ENCODE peak calls at places on chromosomes 12 and 14, in four cellular contexts. O, G, U and R are unnamed samples. For H3K36me3, the result is how much of the 10 kb centered on the place peaks cover.

GRCh38 chr14:96084796-96085195 is 45.6 kb downstream of the C14orf132 start:
- DNase-seq in U (no peak), O (no peak), G (no peak), R (no peak)

GRCh38 chr12:2319747-2320146 is 267.0 kb downstream of the CACNA1C start:
- DNase-seq in O (no peak), U (no peak), G (no peak), R (peak)

GRCh38 chr12:7959278-7960063 is 23.5 kb upstream of the SLC2A3 start:
- DNase-seq in U (no peak), G (peak), O (peak), R (peak)

GRCh38 chr12:91985002-91985767 is 160.5 kb downstream of the BTG1 start:
- DNase-seq in U (no peak), O (no peak), G (no peak), R (peak)

GRCh38 chr12:112285600-112286401 is 96.4 kb downstream of the HECTD4 start:
- DNase-seq in G (no peak), O (no peak), U (no peak), R (no peak)

GRCh38 chr12:113266106-113266895 is 45.0 kb downstream of the TPCN1 start:
- DNase-seq in U (no peak), O (no peak), G (no peak), R (no peak)

GRCh38 chr12:52925717-52926595 is 21.1 kb upstream of the KRT8 start:
- DNase-seq in O (peak), U (no peak), G (no peak), R (no peak)

GRCh38 chr14:60658116-60658515 is 8.8 kb upstream of the SIX1 start:
- DNase-seq in O (no peak), U (no peak), G (no peak), R (no peak)

GRCh38 chr12:56469007-56469930 is 891 bp downstream of the SPRYD4 start:
- DNase-seq in O (no peak), U (no peak), G (no peak), R (no peak)

GRCh38 chr12:132998742-132999141 is 12.6 kb downstream of the ZNF26 start:
- DNase-seq in O (no peak), G (no peak), U (no peak), R (no peak)

GRCh38 chr12:124779161-124780141 is 84.2 kb downstream of the SCARB1 start:
- DNase-seq in O (no peak), G (no peak), U (no peak), R (no peak)

GRCh38 chr12:122872815-122873361 is 23.0 kb downstream of the VPS37B start:
- DNase-seq in O (no peak), G (no peak), U (no peak), R (no peak)

GRCh38 chr12:77625441-77625840 is 205.3 kb upstream of the NAV3 start:
- DNase-seq in O (no peak), G (no peak), U (no peak), R (peak)

GRCh38 chr14:97010491-97011160 is 213.4 kb downstream of the VRK1 start:
- DNase-seq in G (no peak), U (peak), O (no peak), R (no peak)

GRCh38 chr12:124786065-124786964 is 77.3 kb downstream of the SCARB1 start:
- DNase-seq in O (no peak), G (peak), U (peak), R (peak)

GRCh38 chr14:29321646-29322045 is 555.1 kb downstream of the FOXG1 start:
- DNase-seq in G (no peak), U (no peak), O (no peak), R (peak)

GRCh38 chr12:50351120-50352043 is 45.0 kb downstream of the FAM186A start:
- DNase-seq in G (no peak), O (no peak), U (no peak), R (no peak)

GRCh38 chr14:100165376-100165775 is 5.9 kb upstream of the DEGS2 start:
- DNase-seq in U (peak), G (no peak), O (no peak), R (no peak)

GRCh38 chr14:46344327-46344937 is 307.1 kb downstream of the RPL10L start:
- DNase-seq in O (no peak), U (no peak), G (peak), R (peak)

GRCh38 chr12:3175238-3175637 is 98.1 kb downstream of the TSPAN9 start:
- DNase-seq in G (no peak), U (no peak), O (no peak), R (no peak)

GRCh38 chr12:25482637-25483036 is 70.4 kb downstream of the LMNTD1 start:
- DNase-seq in O (peak), G (no peak), U (no peak), R (peak)

GRCh38 chr12:131505561-131505960 is 205.3 kb upstream of the SFSWAP start:
- DNase-seq in U (no peak), G (no peak), O (no peak), R (no peak)

GRCh38 chr12:48643011-48643410 is 39.0 kb downstream of the KANSL2 start:
- DNase-seq in G (no peak), O (no peak), U (no peak), R (no peak)

GRCh38 chr12:98516184-98516873 is 939 bp downstream of the TMPO start:
- DNase-seq in U (peak), G (peak), O (peak), R (peak)

GRCh38 chr12:103841690-103842584 is 903 bp upstream of the NT5DC3 start:
- DNase-seq in O (peak), U (peak), G (peak), R (peak)

GRCh38 chr14:70896317-70896716 is 10.9 kb upstream of the PCNX1 start:
- DNase-seq in O (no peak), U (no peak), G (no peak), R (no peak)

GRCh38 chr14:70897475-70897874 is 9.8 kb upstream of the PCNX1 start:
- DNase-seq in U (no peak), G (no peak), O (no peak), R (peak)

GRCh38 chr14:70894868-70895267 is 12.4 kb upstream of the PCNX1 start:
- DNase-seq in U (no peak), O (peak), G (no peak), R (peak)

GRCh38 chr14:70898346-70898745 is 8.9 kb upstream of the PCNX1 start:
- DNase-seq in O (no peak), G (no peak), U (no peak), R (no peak)

GRCh38 chr14:70896981-70897380 is 10.3 kb upstream of the PCNX1 start:
- DNase-seq in O (peak), U (no peak), G (no peak), R (peak)
- H2BK120ac ChIP-seq in O (no peak), U (no peak), G (no peak), R (no peak)

DNA sequence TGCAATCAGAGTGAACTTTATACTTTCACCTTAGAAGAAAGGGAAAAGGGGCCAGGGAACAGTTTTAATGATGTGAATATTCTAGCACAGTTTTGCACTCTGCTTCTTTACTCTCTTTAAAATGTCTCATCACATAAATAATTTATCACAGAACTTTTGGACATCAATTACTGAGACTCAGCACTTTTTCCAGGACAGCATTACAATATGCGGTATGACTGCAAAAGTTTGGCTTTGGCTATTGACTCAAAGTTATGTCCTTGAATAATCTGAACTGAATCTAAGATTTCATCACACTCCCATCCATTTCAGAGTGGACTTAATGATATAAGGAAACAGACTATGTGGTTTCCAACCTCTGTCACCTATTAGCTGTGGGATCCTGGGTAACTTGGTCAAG is 11.7 kb downstream of the CCER1 start:
- DNase-seq in O (no peak), U (no peak), G (no peak), R (no peak)
- H2BK12ac ChIP-seq in O (no peak), U (no peak), G (no peak), R (no peak)

GRCh38 chr14:101836131-101836530 is 74.6 kb downstream of the PPP2R5C start:
- DNase-seq in O (no peak), G (no peak), U (no peak), R (no peak)

GRCh38 chr14:101834387-101835165 is 73.1 kb downstream of the PPP2R5C start:
- DNase-seq in U (no peak), G (no peak), O (no peak), R (peak)

GRCh38 chr14:101833045-101833444 is 71.5 kb downstream of the PPP2R5C start:
- DNase-seq in G (no peak), O (no peak), U (no peak), R (no peak)

GRCh38 chr14:101835566-101835965 is 74.1 kb downstream of the PPP2R5C start:
- DNase-seq in G (no peak), O (no peak), U (no peak), R (no peak)

DNA sequence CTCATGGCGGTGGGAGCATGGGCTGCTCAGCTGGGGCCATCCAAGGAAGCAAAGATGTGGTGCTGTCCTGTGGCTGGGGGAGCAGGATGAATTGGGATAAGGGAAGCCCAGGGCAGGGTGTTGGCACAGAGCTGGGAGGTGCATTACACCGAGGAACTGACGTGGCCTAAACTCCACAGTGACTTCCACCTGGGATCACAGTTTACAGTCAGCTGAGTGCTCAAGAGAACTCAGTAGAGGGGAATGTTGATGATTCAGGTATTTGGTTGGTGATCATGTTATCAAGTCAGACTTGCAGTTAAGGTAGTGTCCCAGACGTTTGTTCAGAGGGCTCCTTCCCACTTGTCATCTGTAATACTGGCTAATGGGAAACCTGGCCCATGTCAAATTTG is 73.7 kb downstream of the PPP2R5C start:
- DNase-seq in O (no peak), U (no peak), G (no peak), R (no peak)
- H3K36me3 ChIP-seq in O (under half), U (under half), G (under half), R (under half)

GRCh38 chr12:121720762-121721161 is 8.2 kb downstream of the TMEM120B start:
- DNase-seq in U (no peak), O (no peak), G (no peak), R (peak)
- H2BK120ac ChIP-seq in U (no peak), O (no peak), G (no peak), R (no peak)

GRCh38 chr12:39406257-39406656 is 36.7 kb downstream of the KIF21A start:
- DNase-seq in G (no peak), U (no peak), O (no peak), R (no peak)

GRCh38 chr12:39402922-39403321 is 40.0 kb downstream of the KIF21A start:
- DNase-seq in O (peak), U (no peak), G (no peak), R (no peak)

GRCh38 chr12:39403376-39403775 is 39.5 kb downstream of the KIF21A start:
- DNase-seq in O (no peak), U (no peak), G (no peak), R (no peak)

GRCh38 chr12:39405580-39405979 is 37.3 kb downstream of the KIF21A start:
- DNase-seq in O (no peak), G (no peak), U (no peak), R (no peak)

GRCh38 chr12:39404000-39404399 is 38.9 kb downstream of the KIF21A start:
- DNase-seq in G (no peak), U (no peak), O (peak), R (no peak)
- H2BK12ac ChIP-seq in G (no peak), U (no peak), O (no peak), R (no peak)

GRCh38 chr12:110338754-110339153 is 57.7 kb downstream of the ATP2A2 start:
- DNase-seq in G (no peak), U (peak), O (no peak), R (peak)

GRCh38 chr12:110339184-110339952 is 58.3 kb downstream of the ATP2A2 start:
- DNase-seq in O (no peak), U (peak), G (no peak), R (no peak)

GRCh38 chr12:110335481-110336045 is 54.5 kb downstream of the ATP2A2 start:
- DNase-seq in O (no peak), G (no peak), U (peak), R (no peak)

GRCh38 chr12:110340706-110341105 is 59.7 kb downstream of the ATP2A2 start:
- DNase-seq in U (no peak), O (no peak), G (no peak), R (no peak)

GRCh38 chr12:110337912-110338710 is 57.1 kb downstream of the ATP2A2 start:
- DNase-seq in U (peak), O (no peak), G (no peak), R (no peak)
- H3K36me3 ChIP-seq in U (half or more), O (half or more), G (half or more), R (half or more)

DNA sequence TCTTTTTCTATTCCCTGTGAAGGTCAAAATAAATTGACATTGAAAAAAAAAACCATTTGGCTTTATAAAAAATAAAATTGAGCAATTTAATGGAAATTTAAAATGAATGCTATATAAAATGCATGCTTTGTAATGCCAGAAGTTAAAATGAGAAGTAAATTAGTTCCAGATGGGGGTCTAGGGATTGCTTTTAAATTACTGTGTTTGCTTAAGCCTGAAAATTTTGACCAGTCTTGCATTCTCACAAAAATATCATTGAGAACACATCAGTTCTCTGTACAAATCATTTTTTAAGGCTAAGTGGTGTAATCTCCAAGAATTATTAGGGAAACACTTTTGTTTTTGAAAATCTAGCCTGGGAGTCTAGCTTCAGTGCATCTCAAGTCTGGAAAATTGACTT is 90.7 kb downstream of the RERG start:
- DNase-seq in G (no peak), O (no peak), U (no peak), R (no peak)
- H2BK120ac ChIP-seq in G (no peak), O (no peak), U (no peak), R (no peak)

GRCh38 chr14:38310420-38310995 is 54.6 kb upstream of the CLEC14A start:
- DNase-seq in U (no peak), G (no peak), O (no peak), R (no peak)

GRCh38 chr14:38311655-38312054 is 55.8 kb upstream of the CLEC14A start:
- DNase-seq in O (no peak), G (no peak), U (no peak), R (peak)

GRCh38 chr14:38309522-38310262 is 53.8 kb upstream of the CLEC14A start:
- DNase-seq in U (no peak), O (no peak), G (no peak), R (no peak)
- H2BK12ac ChIP-seq in U (peak), O (no peak), G (no peak), R (peak)

DNA sequence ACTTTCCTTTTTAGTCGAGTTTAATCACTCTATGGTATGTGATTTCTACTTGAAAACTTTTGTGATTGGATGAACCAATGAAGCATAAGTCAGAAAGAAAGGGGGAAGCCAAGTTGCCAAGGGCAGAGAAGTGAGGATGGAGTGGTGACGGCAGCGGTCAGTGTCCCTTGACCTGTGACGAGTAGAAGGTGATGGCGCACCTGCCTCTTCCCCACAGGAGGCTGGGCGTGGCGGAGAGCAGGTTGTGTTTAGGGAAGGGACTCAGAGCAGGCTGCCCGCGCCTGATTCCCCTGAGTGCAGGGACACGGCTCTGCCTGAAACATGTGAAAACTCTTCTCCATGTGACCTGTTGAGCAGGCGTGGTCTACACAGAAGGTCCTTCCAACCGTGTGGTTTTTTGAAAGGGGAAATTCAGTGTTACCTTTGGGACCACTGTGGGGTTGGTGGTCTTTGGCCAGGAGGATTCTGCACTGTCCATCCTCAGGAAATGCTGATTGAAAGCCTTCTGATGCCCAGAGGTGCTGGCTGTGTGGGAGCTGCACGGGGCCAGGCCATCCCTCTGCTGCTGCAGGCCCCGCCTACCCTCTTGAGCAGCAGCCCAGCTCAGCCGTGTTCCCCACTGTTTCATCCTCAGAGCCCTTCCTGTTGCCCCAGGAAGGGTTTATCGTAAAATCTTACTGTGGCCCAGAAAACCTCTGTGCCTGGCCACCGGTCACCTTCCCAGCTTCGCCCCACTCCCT is 23.5 kb upstream of the AMN start:
- DNase-seq in O (no peak), G (no peak), U (no peak), R (no peak)
- H3K36me3 ChIP-seq in O (under half), G (under half), U (under half), R (half or more)